ENCODE peak calls at places on chromosomes 2 and 18, in seven cellular contexts. C is left ventricle myocardium inferior; S is iPS DF 6.9; D is fibroblast of the conjunctiva; V is T-helper 1 cell; M is activated CD8-positive, alpha-beta memory T cell treated with anti-CD3 and anti-CD28 coated beads for 4 hours; G is stimulated activated CD4-positive, alpha-beta T cell treated with anti-CD3 and anti-CD28 coated beads, Interleukin-4, amount 100 ng/mL, for 48 hours. B is an unnamed sample.

GRCh38 chr2:19216676-19217075 is 141.7 kb downstream of the OSR1 start:
- DNase-seq in S (no peak), C (no peak), V (no peak), M (no peak), D (no peak), G (no peak), B (no peak)

GRCh38 chr2:177397501-177398289 is 5.1 kb downstream of the AGPS start:
- DNase-seq in V (no peak), C (no peak), G (no peak), D (no peak), M (no peak), S (no peak), B (no peak)

GRCh38 chr2:11093467-11093866 is 61.8 kb upstream of the SLC66A3 start:
- DNase-seq in S (no peak), D (no peak), C (no peak), G (no peak), M (no peak), V (no peak), B (no peak)

GRCh38 chr18:57744211-57744694 is 58.9 kb downstream of the ATP8B1 start:
- DNase-seq in G (no peak), M (no peak), D (no peak), S (no peak), C (no peak), V (no peak), B (no peak)

GRCh38 chr2:119240311-119241204 is 16.9 kb downstream of the STEAP3 start:
- DNase-seq in D (no peak), M (no peak), V (no peak), G (no peak), S (no peak), C (peak), B (no peak)

GRCh38 chr2:219628986-219629901 is 1.8 kb downstream of the SLC4A3 start:
- DNase-seq in V (no peak), C (no peak), G (no peak), D (no peak), M (no peak), S (no peak), B (no peak)

GRCh38 chr2:197914778-197915177 is 110.4 kb downstream of the PLCL1 start:
- DNase-seq in C (no peak), S (no peak), M (no peak), D (no peak), V (no peak), G (no peak), B (no peak)

GRCh38 chr2:7725132-7725849 is 808.1 kb downstream of the RNF144A start:
- DNase-seq in V (no peak), S (no peak), D (no peak), M (no peak), C (no peak), G (no peak), B (peak)

GRCh38 chr18:61582205-61582710 is 249.0 kb downstream of the CDH20 start:
- DNase-seq in G (no peak), M (no peak), V (no peak), S (no peak), D (no peak), C (peak), B (no peak)

GRCh38 chr2:26043862-26044736 is 10.2 kb downstream of the RAB10 start:
- DNase-seq in V (no peak), C (no peak), M (no peak), G (no peak), D (peak), S (no peak), B (no peak)

GRCh38 chr2:201882353-201883095 is 76.2 kb downstream of the CDK15 start:
- DNase-seq in M (no peak), D (no peak), C (no peak), G (no peak), V (no peak), S (no peak), B (no peak)

GRCh38 chr2:237154050-237154638 is 68.5 kb downstream of the COPS8 start:
- DNase-seq in M (peak), D (peak), V (peak), C (no peak), G (peak), S (peak), B (peak)

B was measured in central memory CD8-positive, alpha-beta T cell.